ENCODE peak calls at places on chromosomes 13 and 19, in eight cellular contexts. P is WTC11; G is AG10803; I is omental fat pad; A is tibial nerve; Y is brain microvascular endothelial cell; T is activated CD8-positive, alpha-beta T cell treated with anti-CD3 and anti-CD28 coated beads for 36 hours; O is bronchial epithelial cell. K is an unnamed sample.

GRCh38 chr13:76799696-76800095 is 86.5 kb downstream of the KCTD12 start:
- DNase-seq in A (no peak), T (no peak), I (no peak), O (peak; percentile 74), P (no peak), G (no peak), Y (no peak), K (no peak)

GRCh38 chr13:110116072-110116487 is 190.9 kb downstream of the COL4A1 start:
- DNase-seq in P (peak; percentile 82), I (no peak), Y (no peak), G (peak; percentile 89), O (peak; percentile 42), A (no peak), T (peak; percentile 60), K (peak; percentile 86)

GRCh38 chr13:85508683-85509329 is 290.4 kb downstream of the SLITRK6 start:
- DNase-seq in P (peak; percentile 34), T (no peak), G (no peak), O (peak; percentile 37), A (no peak), Y (peak; percentile 36), I (no peak), K (no peak)

GRCh38 chr13:83190020-83190419 is 692.3 kb downstream of the SLITRK1 start:
- DNase-seq in Y (no peak), T (no peak), A (no peak), O (no peak), I (no peak), G (no peak), P (no peak), K (no peak)

GRCh38 chr13:83515267-83515666 is 367.0 kb downstream of the SLITRK1 start:
- DNase-seq in Y (peak; percentile 36), P (no peak), T (no peak), G (peak; percentile 46), A (no peak), I (no peak), O (peak; percentile 76), K (no peak)

GRCh38 chr19:37963190-37963947 is 56.4 kb downstream of the SIPA1L3 start:
- DNase-seq in T (no peak), A (no peak), G (peak; percentile 89), Y (peak; percentile 29), I (no peak), P (no peak), O (no peak), K (no peak)

GRCh38 chr13:76886292-76887061 is at the start of gene KCTD12:
- DNase-seq in A (peak; percentile 83), T (peak; percentile 78), O (peak; percentile 43), P (peak; percentile 74), Y (peak; percentile 69), I (peak; percentile 44), G (peak; percentile 83), K (peak; percentile 84)

GRCh38 chr13:28467886-28468519 is 26.9 kb downstream of the FLT1 start:
- DNase-seq in I (no peak), P (no peak), G (no peak), T (no peak), A (no peak), Y (no peak), O (no peak), K (no peak)

GRCh38 chr13:91576590-91576989 is 178.2 kb downstream of the GPC5 start:
- DNase-seq in G (no peak), T (peak; percentile 8), Y (no peak), I (no peak), O (no peak), P (peak; percentile 50), A (no peak), K (peak; percentile 42)

GRCh38 chr13:50225188-50226155 is 210.2 kb downstream of the KCNRG start:
- DNase-seq in T (no peak), I (no peak), G (no peak), A (no peak), Y (no peak), O (no peak), P (no peak), K (no peak)

GRCh38 chr13:94056362-94056990 is 423.0 kb downstream of the DCT start:
- DNase-seq in G (peak; percentile 7), A (no peak), I (no peak), T (no peak), Y (peak; percentile 37), P (no peak), O (no peak), K (no peak)

GRCh38 chr19:45408830-45409593 is 2.6 kb downstream of the POLR1G start:
- DNase-seq in P (no peak), Y (no peak), O (no peak), I (no peak), A (no peak), G (no peak), T (no peak), K (no peak)

GRCh38 chr13:53782400-53783030 is 753.9 kb downstream of the OLFM4 start:
- DNase-seq in A (no peak), P (no peak), Y (peak; percentile 15), G (peak; percentile 50), I (no peak), T (peak; percentile 3), O (peak; percentile 48), K (no peak)

GRCh38 chr13:44389856-44390255 is 16.2 kb downstream of the SERP2 start:
- DNase-seq in G (peak; percentile 29), Y (no peak), P (no peak), T (no peak), O (no peak), I (no peak), A (no peak), K (no peak)

GRCh38 chr13:84574851-84575250 is 692.6 kb upstream of the SLITRK1 start:
- DNase-seq in P (no peak), I (no peak), T (no peak), A (no peak), Y (peak; percentile 12), O (peak; percentile 28), G (peak; percentile 21), K (no peak)

GRCh38 chr19:6260912-6261636 is 18.7 kb downstream of the MLLT1 start:
- DNase-seq in Y (no peak), T (peak; percentile 61), P (peak; percentile 81), A (no peak), I (no peak), O (no peak), G (no peak), K (peak; percentile 67)

GRCh38 chr13:98576963-98577822 is at the start of gene STK24:
- DNase-seq in T (peak; percentile 48), Y (peak; percentile 57), A (no peak), I (no peak), P (peak; percentile 64), G (peak; percentile 76), O (no peak), K (peak; percentile 73)

GRCh38 chr19:34851277-34851804 is 75.4 kb upstream of the ZNF30 start:
- DNase-seq in A (no peak), O (no peak), I (no peak), G (no peak), P (peak; percentile 57), Y (no peak), T (peak; percentile 15), K (no peak)

GRCh38 chr19:34841780-34842179 is 68.8 kb upstream of the ZNF599 start:
- DNase-seq in I (no peak), G (no peak), O (no peak), T (no peak), Y (no peak), A (no peak), P (peak; percentile 71), K (no peak)

GRCh38 chr19:34844254-34844653 is 71.2 kb upstream of the ZNF599 start:
- DNase-seq in Y (no peak), O (no peak), A (no peak), G (no peak), I (no peak), P (no peak), T (no peak), K (no peak)

GRCh38 chr19:34853369-34853768 is 73.3 kb upstream of the ZNF30 start:
- DNase-seq in G (no peak), I (no peak), Y (no peak), T (no peak), A (no peak), P (no peak), O (no peak), K (no peak)

GRCh38 chr19:34847393-34847792 is 74.4 kb upstream of the ZNF599 start:
- DNase-seq in P (no peak), A (no peak), G (no peak), Y (no peak), I (no peak), O (no peak), T (no peak), K (no peak)
- TF ChIP-seq CTCF in P (no peak), A (no peak), G (no peak), Y (no peak), I (no peak), O (no peak), T (no peak), K (no peak)

GRCh38 chr19:1812426-1813196 is 535 bp upstream of the ATP8B3 start:
- DNase-seq in O (peak; percentile 89), Y (peak; percentile 79), T (peak; percentile 96), A (peak; percentile 83), I (peak; percentile 80), P (peak; percentile 97), G (peak; percentile 89), K (peak; percentile 94)
- TF ChIP-seq CTCF in O (peak; percentile 78), Y (peak; percentile 79), T (peak; percentile 78), A (peak; percentile 43), I (no peak), P (peak; percentile 43), G (peak; percentile 58), K (no peak)

GRCh38 chr13:25114220-25114619 is 18.3 kb downstream of the PABPC3 start:
- DNase-seq in I (no peak), Y (peak; percentile 81), A (peak; percentile 26), O (peak; percentile 80), G (peak; percentile 68), P (peak; percentile 88), T (peak; percentile 80), K (peak; percentile 83)
- TF ChIP-seq CTCF in I (no peak), Y (peak; percentile 96), A (peak; percentile 76), O (peak; percentile 89), G (peak; percentile 94), P (peak; percentile 73), T (peak; percentile 90), K (peak; percentile 72)

GRCh38 chr13:80850771-80851170 is 509.8 kb upstream of the SPRY2 start:
- DNase-seq in O (no peak), T (no peak), G (no peak), P (no peak), A (no peak), Y (no peak), I (no peak), K (no peak)
- TF ChIP-seq CTCF in O (no peak), T (no peak), G (no peak), P (no peak), A (no peak), Y (no peak), I (no peak), K (no peak)

GRCh38 chr13:33816912-33817311 is 1.0 kb upstream of the RFC3 start:
- DNase-seq in P (no peak), A (no peak), T (no peak), I (no peak), Y (no peak), O (no peak), G (no peak), K (no peak)

GRCh38 chr13:33817513-33817842 is 471 bp upstream of the RFC3 start:
- DNase-seq in P (no peak), G (no peak), I (no peak), Y (no peak), T (no peak), O (no peak), A (no peak), K (no peak)

GRCh38 chr13:33817843-33818661 is at the start of gene RFC3:
- DNase-seq in T (peak; percentile 97), A (peak; percentile 87), Y (peak; percentile 96), G (peak; percentile 93), O (peak; percentile 87), I (peak; percentile 90), P (peak; percentile 86), K (peak; percentile 97)

GRCh38 chr13:33815011-33815550 is 2.9 kb upstream of the RFC3 start:
- DNase-seq in Y (no peak), I (no peak), T (no peak), O (no peak), G (no peak), A (no peak), P (no peak), K (no peak)
- TF ChIP-seq CTCF in Y (no peak), I (no peak), T (no peak), O (no peak), G (no peak), A (no peak), P (no peak), K (no peak)

K was measured in glutamatergic neuron.